ENCODE peak calls at places on chromosomes 13 and 19, in five cellular contexts. I is breast epithelium, J is RWPE2, H is GM23338, U is GM23248. S is an unnamed sample.

GRCh38 chr13:38941353-38941945 is 49.2 kb downstream of the STOML3 start:
- DNase-seq in J (no peak), H (no peak), I (no peak), U (no peak), S (no peak)

GRCh38 chr19:3370214-3370720 is 3.9 kb downstream of the NFIC start:
- DNase-seq in J (no peak), I (no peak), H (peak; percentile 64), U (peak; percentile 34), S (no peak)

GRCh38 chr19:57473646-57474045 is 3.7 kb downstream of the ZNF772 start:
- DNase-seq in I (no peak), U (peak; percentile 17), H (peak; percentile 24), J (no peak), S (no peak)

GRCh38 chr13:33874871-33875270 is 56.9 kb downstream of the RFC3 start:
- DNase-seq in H (peak; percentile 10), U (no peak), I (no peak), J (no peak), S (no peak)

GRCh38 chr13:21481359-21481758 is 22.3 kb upstream of the ZDHHC20 start:
- DNase-seq in J (no peak), I (no peak), U (peak; percentile 43), H (no peak), S (no peak)

GRCh38 chr13:21232196-21232595 is 55.7 kb downstream of the MRPL57 start:
- DNase-seq in I (no peak), H (peak; percentile 16), U (peak; percentile 67), J (no peak), S (peak; percentile 62)

GRCh38 chr13:29849071-29849541 is 1.3 kb downstream of the UBL3 start:
- DNase-seq in U (peak; percentile 61), I (no peak), H (peak; percentile 20), J (no peak), S (no peak)

GRCh38 chr13:24053505-24054251 is 106.8 kb upstream of the SPATA13 start:
- DNase-seq in J (no peak), U (peak; percentile 73), H (peak; percentile 90), I (peak; percentile 66), S (no peak)

GRCh38 chr13:33194820-33195692 is 90.5 kb downstream of the STARD13 start:
- DNase-seq in H (no peak), I (no peak), J (no peak), U (peak; percentile 84), S (no peak)

GRCh38 chr19:20238025-20238623 is 71.1 kb downstream of the ZNF486 start:
- DNase-seq in H (peak; percentile 99), I (peak; percentile 93), U (peak; percentile 96), J (no peak), S (peak; percentile 81)

GRCh38 chr19:16076958-16077611 is 790 bp downstream of the TPM4 start:
- DNase-seq in I (peak; percentile 75), J (no peak), H (peak; percentile 68), U (peak; percentile 71), S (peak; percentile 67)

GRCh38 chr19:52896431-52897148 is 845 bp downstream of the ZNF320 start:
- DNase-seq in J (no peak), I (no peak), H (peak; percentile 47), U (peak; percentile 65), S (peak; percentile 58)

GRCh38 chr13:107734891-107735620 is 480.3 kb downstream of the LIG4 start:
- DNase-seq in H (no peak), I (no peak), U (no peak), J (no peak), S (no peak)

GRCh38 chr19:32373614-32374295 is 28.3 kb downstream of the ZNF507 start:
- DNase-seq in H (no peak), J (peak; percentile 85), U (peak; percentile 99), I (no peak), S (no peak)

GRCh38 chr13:34019870-34020269 is 201.9 kb downstream of the RFC3 start:
- DNase-seq in I (no peak), U (no peak), J (no peak), H (no peak), S (no peak)

GRCh38 chr13:22111961-22112360 is 441.1 kb downstream of the FGF9 start:
- DNase-seq in I (no peak), H (no peak), U (no peak), J (no peak), S (no peak)

GRCh38 chr13:51785592-51786424 is 18.2 kb downstream of the DHRS12 start:
- DNase-seq in U (peak; percentile 80), H (no peak), J (no peak), I (no peak), S (peak; percentile 48)

GRCh38 chr13:110912651-110913051 is 2.2 kb downstream of the ANKRD10 start:
- DNase-seq in J (no peak), I (no peak), U (peak; percentile 78), H (no peak), S (peak; percentile 62)

GRCh38 chr13:36526897-36527296 is 94.6 kb downstream of the CCNA1 start:
- DNase-seq in U (no peak), I (no peak), J (no peak), H (peak; percentile 21), S (no peak)

GRCh38 chr13:36839981-36840380 is 21.0 kb downstream of the RFXAP start:
- DNase-seq in U (no peak), H (no peak), I (no peak), J (no peak), S (no peak)

GRCh38 chr19:41744850-41745249 is 10.5 kb upstream of the CEACAM6 start:
- DNase-seq in I (no peak), U (no peak), H (no peak), J (no peak), S (no peak)

DNA sequence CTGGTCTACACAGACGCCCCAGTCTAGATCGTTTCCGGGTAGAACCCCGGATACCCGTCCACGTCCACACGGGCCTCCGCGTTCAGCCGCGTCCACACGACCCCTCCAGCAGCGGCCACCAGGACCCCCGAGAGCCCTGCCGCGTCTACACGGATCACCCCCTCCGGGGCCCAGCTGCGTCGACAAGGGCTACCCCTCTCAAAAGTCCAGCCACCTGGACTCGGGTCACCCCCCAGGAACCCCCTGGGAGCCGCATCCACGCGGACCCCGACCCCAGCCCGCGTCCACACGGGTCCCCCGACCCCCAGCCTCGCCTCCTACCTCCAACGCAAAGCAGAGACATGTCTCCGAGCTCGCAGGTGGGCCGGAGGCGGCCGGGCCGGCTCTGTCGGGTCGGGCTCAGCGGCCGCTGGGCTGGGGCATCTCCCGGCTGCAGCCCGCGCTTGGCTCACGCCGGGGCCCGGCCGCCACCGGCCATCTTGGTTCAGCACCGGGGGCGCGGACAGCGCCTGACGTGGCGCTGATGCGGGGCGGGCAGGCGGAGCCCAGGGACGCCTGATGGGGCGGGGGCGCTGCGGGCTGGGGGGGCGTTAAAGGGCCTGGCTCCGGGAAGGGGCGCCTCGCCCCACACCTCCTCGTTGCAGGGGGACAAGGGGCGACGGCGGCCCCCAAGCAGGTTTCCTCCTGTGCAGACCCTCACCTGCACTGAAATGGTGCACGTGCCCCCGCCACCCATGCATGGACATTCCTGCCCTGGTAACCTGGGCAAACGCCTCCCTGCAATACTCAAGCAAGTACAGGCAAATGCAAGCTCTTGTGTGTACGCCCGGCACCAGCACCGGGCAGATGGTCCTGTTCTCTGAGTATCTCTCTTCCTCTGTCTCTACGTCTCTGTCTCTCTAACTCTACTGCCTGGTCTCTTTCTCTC is at the start of gene UNC13A:
- DNase-seq in J (no peak), I (no peak), U (peak; percentile 58), H (peak; percentile 88), S (peak; percentile 47)
- H3K4me3 ChIP-seq in J (no peak within 1 kb of the TSS), I (no peak within 1 kb of the TSS), U (peak within 1 kb of the TSS; percentile 23), H (peak within 1 kb of the TSS; percentile 97), S (no peak within 1 kb of the TSS)

GRCh38 chr13:98563071-98563470 is 13.8 kb downstream of the STK24 start:
- DNase-seq in H (peak; percentile 65), U (peak; percentile 35), J (no peak), I (no peak), S (no peak)

GRCh38 chr13:98556417-98556816 is 20.5 kb downstream of the STK24 start:
- DNase-seq in J (no peak), I (no peak), U (no peak), H (no peak), S (no peak)

GRCh38 chr13:98557934-98558630 is 18.8 kb downstream of the STK24 start:
- DNase-seq in I (no peak), H (no peak), U (peak; percentile 85), J (no peak), S (no peak)

DNA sequence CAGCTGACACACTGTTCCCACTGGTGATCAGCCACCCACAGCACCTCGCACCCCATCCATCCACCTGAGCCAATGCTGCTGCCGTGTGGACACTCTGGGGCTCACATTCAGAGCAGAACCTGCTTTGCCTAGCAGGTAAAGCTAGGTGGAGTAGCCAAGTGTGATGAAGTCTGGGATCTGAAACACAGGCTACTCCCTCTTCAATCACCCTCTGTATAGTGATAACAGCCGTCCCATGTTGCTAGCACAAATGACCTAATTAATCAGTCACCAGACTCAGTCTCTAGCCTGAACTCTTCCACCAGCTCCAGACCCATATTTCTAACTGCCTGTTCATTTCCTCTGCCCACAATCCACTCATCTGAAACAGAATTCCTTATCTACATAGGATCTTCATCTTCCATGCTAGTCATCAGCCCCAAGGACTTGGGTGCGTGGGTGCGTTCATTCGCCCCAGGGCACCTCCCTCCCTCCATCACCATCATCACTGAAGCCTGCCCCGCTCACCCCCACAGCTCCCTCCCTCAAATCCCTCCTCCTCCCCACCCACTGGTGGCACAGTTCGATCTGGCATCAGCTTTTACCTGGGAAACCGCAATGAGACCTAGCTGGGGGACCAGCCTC is 19.8 kb downstream of the STK24 start:
- DNase-seq in I (no peak), H (no peak), U (peak; percentile 89), J (no peak), S (no peak)
- H3K27ac ChIP-seq in I (no peak overlapping the region), H (no peak overlapping the region), U (peak overlapping the region; percentile 81), J (peak overlapping the region; percentile 16), S (no peak overlapping the region)

GRCh38 chr19:56116606-56117005 is 4.5 kb downstream of the ZNF787 start:
- DNase-seq in H (no peak), J (no peak), I (no peak), U (no peak), S (no peak)

GRCh38 chr19:56118666-56119584 is 2.2 kb downstream of the ZNF787 start:
- DNase-seq in J (no peak), H (no peak), I (no peak), U (peak; percentile 39), S (no peak)

GRCh38 chr19:56119585-56119978 is 1.5 kb downstream of the ZNF787 start:
- DNase-seq in J (no peak), H (no peak), U (peak; percentile 71), I (no peak), S (peak; percentile 78)

GRCh38 chr19:56117376-56117884 is 3.7 kb downstream of the ZNF787 start:
- DNase-seq in U (no peak), H (no peak), I (no peak), J (no peak), S (no peak)

GRCh38 chr19:56117889-56118288 is 3.2 kb downstream of the ZNF787 start:
- DNase-seq in U (no peak), H (no peak), J (no peak), I (no peak), S (no peak)
- H3K4me1 ChIP-seq in U (peaks cover 12% of the 10 kb centered on the region), H (peaks cover 28% of the 10 kb centered on the region), J (peaks cover 5% of the 10 kb centered on the region), I (peaks cover 26% of the 10 kb centered on the region), S (peaks cover 59% of the 10 kb centered on the region)

GRCh38 chr19:11418166-11418517 is 972 bp downstream of the RGL3 start:
- DNase-seq in I (no peak), H (no peak), J (no peak), U (no peak), S (no peak)
- H3K4me3 ChIP-seq in I (peak overlapping the region; percentile 51), H (peak overlapping the region; percentile 97), J (peak overlapping the region; percentile 23), U (no peak overlapping the region), S (peak overlapping the region; percentile 60)

GRCh38 chr19:19034204-19034624 is 811 bp downstream of the ARMC6 start:
- DNase-seq in J (no peak), U (peak; percentile 85), I (no peak), H (peak; percentile 87), S (peak; percentile 33)
- H3K27ac ChIP-seq in J (peak overlapping the region; percentile 70), U (peak overlapping the region; percentile 82), I (peak overlapping the region; percentile 85), H (peak overlapping the region; percentile 96), S (peak overlapping the region; percentile 99)